ENCODE peak calls at places on chromosomes 4 and X, in five cellular contexts. One of them, this sample, is unnamed.

GRCh38 chr4:110467400-110467799 is 8.6 kb upstream of the ENPEP start:
- DNase-seq in lower lobe of right lung: no peak
- DNase-seq in ascending aorta: no peak
- DNase-seq in GM06990: no peak
- DNase-seq in amniotic epithelial cell: no peak
- DNase-seq in this sample: no peak

GRCh38 chrX:18146954-18147353 is 73.7 kb downstream of the BEND2 start:
- DNase-seq in lower lobe of right lung: no peak
- DNase-seq in ascending aorta: no peak
- DNase-seq in GM06990: no peak
- DNase-seq in amniotic epithelial cell: peak; percentile 1
- DNase-seq in this sample: peak; percentile 14

GRCh38 chrX:39261446-39262147 is 460.3 kb downstream of the MID1IP1 start:
- DNase-seq in lower lobe of right lung: no peak
- DNase-seq in ascending aorta: no peak
- DNase-seq in GM06990: no peak
- DNase-seq in amniotic epithelial cell: peak; percentile 52
- DNase-seq in this sample: peak; percentile 45

GRCh38 chrX:42746606-42747005 is 31.4 kb downstream of the PPP1R2C start:
- DNase-seq in lower lobe of right lung: no peak
- DNase-seq in ascending aorta: no peak
- DNase-seq in GM06990: no peak
- DNase-seq in amniotic epithelial cell: peak; percentile 90
- DNase-seq in this sample: peak; percentile 79

GRCh38 chrX:154350429-154351182 is 23.8 kb downstream of the FLNA start:
- DNase-seq in lower lobe of right lung: peak; percentile 6
- DNase-seq in ascending aorta: no peak
- DNase-seq in GM06990: no peak
- DNase-seq in amniotic epithelial cell: no peak
- DNase-seq in this sample: no peak

GRCh38 chr4:102815981-102816380 is 11.4 kb downstream of the UBE2D3 start:
- DNase-seq in lower lobe of right lung: no peak
- DNase-seq in ascending aorta: no peak
- DNase-seq in GM06990: no peak
- DNase-seq in amniotic epithelial cell: peak; percentile 80
- DNase-seq in this sample: peak; percentile 87

GRCh38 chr4:123739806-123740205 is 343.2 kb downstream of the SPRY1 start:
- DNase-seq in lower lobe of right lung: no peak
- DNase-seq in ascending aorta: no peak
- DNase-seq in GM06990: no peak
- DNase-seq in amniotic epithelial cell: no peak
- DNase-seq in this sample: no peak

GRCh38 chr4:38760915-38761314 is 21.9 kb downstream of the TLR10 start:
- DNase-seq in lower lobe of right lung: no peak
- DNase-seq in ascending aorta: no peak
- DNase-seq in GM06990: peak; percentile 72
- DNase-seq in amniotic epithelial cell: no peak
- DNase-seq in this sample: no peak

GRCh38 chrX:15663439-15663838 is 1.2 kb downstream of the CLTRN start:
- DNase-seq in lower lobe of right lung: no peak
- DNase-seq in ascending aorta: no peak
- DNase-seq in GM06990: no peak
- DNase-seq in amniotic epithelial cell: no peak
- DNase-seq in this sample: no peak

GRCh38 chr4:7273741-7274297 is 81.5 kb downstream of the SORCS2 start:
- DNase-seq in lower lobe of right lung: no peak
- DNase-seq in ascending aorta: no peak
- DNase-seq in GM06990: no peak
- DNase-seq in amniotic epithelial cell: no peak
- DNase-seq in this sample: no peak

GRCh38 chrX:32480019-32480418 is 731.3 kb downstream of the DMD start:
- DNase-seq in lower lobe of right lung: no peak
- DNase-seq in ascending aorta: no peak
- DNase-seq in GM06990: no peak
- DNase-seq in amniotic epithelial cell: peak; percentile 15
- DNase-seq in this sample: peak; percentile 15

GRCh38 chrX:113384628-113385027 is 544.0 kb upstream of the AMOT start:
- DNase-seq in lower lobe of right lung: no peak
- DNase-seq in ascending aorta: peak; percentile 67
- DNase-seq in GM06990: no peak
- DNase-seq in amniotic epithelial cell: peak; percentile 71
- DNase-seq in this sample: peak; percentile 83

GRCh38 chrX:143121471-143121870 is 95.7 kb downstream of the SPANXN4 start:
- DNase-seq in lower lobe of right lung: no peak
- DNase-seq in ascending aorta: no peak
- DNase-seq in GM06990: no peak
- DNase-seq in amniotic epithelial cell: no peak
- DNase-seq in this sample: no peak

GRCh38 chr4:55409468-55410171 is 13.9 kb downstream of the TMEM165 start:
- DNase-seq in lower lobe of right lung: no peak
- DNase-seq in ascending aorta: peak; percentile 71
- DNase-seq in GM06990: no peak
- DNase-seq in amniotic epithelial cell: peak; percentile 13
- DNase-seq in this sample: peak; percentile 18

GRCh38 chr4:52019941-52020657 is at the start of gene LRRC66:
- DNase-seq in lower lobe of right lung: no peak
- DNase-seq in ascending aorta: no peak
- DNase-seq in GM06990: no peak
- DNase-seq in amniotic epithelial cell: no peak
- DNase-seq in this sample: peak; percentile 21

GRCh38 chrX:73448379-73448778 is 1.5 kb downstream of the CDX4 start:
- DNase-seq in lower lobe of right lung: no peak
- DNase-seq in ascending aorta: no peak
- DNase-seq in GM06990: no peak
- DNase-seq in amniotic epithelial cell: no peak
- DNase-seq in this sample: no peak

GRCh38 chr4:25862411-25863346 is at the start of gene SEL1L3:
- DNase-seq in lower lobe of right lung: peak; percentile 76
- DNase-seq in ascending aorta: no peak
- DNase-seq in GM06990: peak; percentile 70
- DNase-seq in amniotic epithelial cell: no peak
- DNase-seq in this sample: no peak

GRCh38 chr4:151850751-151851150 is 89.9 kb upstream of the GATB start:
- DNase-seq in lower lobe of right lung: no peak
- DNase-seq in ascending aorta: no peak
- DNase-seq in GM06990: no peak
- DNase-seq in amniotic epithelial cell: peak; percentile 87
- DNase-seq in this sample: peak; percentile 45

GRCh38 chr4:123017636-123018390 is 95.4 kb upstream of the NUDT6 start:
- DNase-seq in lower lobe of right lung: no peak
- DNase-seq in ascending aorta: no peak
- DNase-seq in GM06990: no peak
- DNase-seq in amniotic epithelial cell: peak; percentile 16
- DNase-seq in this sample: peak; percentile 69

GRCh38 chr4:161279095-161279494 is 884.7 kb downstream of the FSTL5 start:
- DNase-seq in lower lobe of right lung: no peak
- DNase-seq in ascending aorta: no peak
- DNase-seq in GM06990: no peak
- DNase-seq in amniotic epithelial cell: no peak
- DNase-seq in this sample: no peak

GRCh38 chrX:143642426-143642825 is 6.5 kb upstream of the SLITRK4 start:
- DNase-seq in lower lobe of right lung: no peak
- DNase-seq in ascending aorta: no peak
- DNase-seq in GM06990: no peak
- DNase-seq in amniotic epithelial cell: peak; percentile 79
- DNase-seq in this sample: no peak

GRCh38 chr4:136441629-136442282 is 1090.5 kb downstream of the PCDH18 start:
- DNase-seq in lower lobe of right lung: no peak
- DNase-seq in ascending aorta: no peak
- DNase-seq in GM06990: no peak
- DNase-seq in amniotic epithelial cell: no peak
- DNase-seq in this sample: no peak

GRCh38 chr4:79820427-79820826 is 252.6 kb downstream of the ANTXR2 start:
- DNase-seq in lower lobe of right lung: no peak
- DNase-seq in ascending aorta: no peak
- DNase-seq in GM06990: no peak
- DNase-seq in amniotic epithelial cell: no peak
- DNase-seq in this sample: no peak

GRCh38 chrX:135324463-135324862 is 15.2 kb downstream of the ETDC start:
- DNase-seq in lower lobe of right lung: no peak
- DNase-seq in ascending aorta: no peak
- DNase-seq in GM06990: no peak
- DNase-seq in amniotic epithelial cell: no peak
- DNase-seq in this sample: no peak

GRCh38 chrX:118847676-118848075 is 24.1 kb downstream of the ZCCHC12 start:
- DNase-seq in lower lobe of right lung: no peak
- DNase-seq in ascending aorta: no peak
- DNase-seq in GM06990: no peak
- DNase-seq in amniotic epithelial cell: peak; percentile 33
- DNase-seq in this sample: peak; percentile 43

GRCh38 chrX:1239681-1240142 is 27.3 kb upstream of the CRLF2 start:
- DNase-seq in lower lobe of right lung: peak; percentile 90
- DNase-seq in ascending aorta: peak; percentile 85
- DNase-seq in GM06990: peak; percentile 85
- DNase-seq in amniotic epithelial cell: no peak
- DNase-seq in this sample: no peak

GRCh38 chr4:114200026-114200425 is 220.6 kb upstream of the ARSJ start:
- DNase-seq in lower lobe of right lung: no peak
- DNase-seq in ascending aorta: no peak
- DNase-seq in GM06990: no peak
- DNase-seq in amniotic epithelial cell: no peak
- DNase-seq in this sample: no peak

GRCh38 chr4:158914178-158914577 is 145.4 kb downstream of the FNIP2 start:
- DNase-seq in lower lobe of right lung: no peak
- DNase-seq in ascending aorta: no peak
- DNase-seq in GM06990: no peak
- DNase-seq in amniotic epithelial cell: peak; percentile 82
- DNase-seq in this sample: peak; percentile 90

GRCh38 chr4:86894465-86894864 is 2.2 kb upstream of the C4orf36 start:
- DNase-seq in lower lobe of right lung: no peak
- DNase-seq in ascending aorta: no peak
- DNase-seq in GM06990: no peak
- DNase-seq in amniotic epithelial cell: no peak
- DNase-seq in this sample: peak; percentile 55

GRCh38 chr4:3522326-3522640 is 9.9 kb downstream of the LRPAP1 start:
- DNase-seq in lower lobe of right lung: peak; percentile 28
- DNase-seq in ascending aorta: no peak
- DNase-seq in GM06990: no peak
- DNase-seq in amniotic epithelial cell: no peak
- DNase-seq in this sample: no peak

GRCh38 chr4:26542996-26543395 is 40.9 kb upstream of the TBC1D19 start:
- DNase-seq in lower lobe of right lung: no peak
- DNase-seq in ascending aorta: no peak
- DNase-seq in GM06990: no peak
- DNase-seq in amniotic epithelial cell: no peak
- DNase-seq in this sample: no peak

This sample was measured in iris pigment epithelial cell.